ENCODE peak calls at places on chromosomes 11 and 22, in seven cellular contexts. B, C, P, V, U, R and F are unnamed samples.

GRCh38 chr11:2447253-2447950 is 2.6 kb downstream of the KCNQ1 start:
- DNase-seq in B (peak; percentile 72), C (no peak), P (no peak), V (no peak), U (no peak), R (no peak), F (no peak)

GRCh38 chr22:37508431-37508963 is 10.7 kb downstream of the CARD10 start:
- DNase-seq in B (no peak), C (peak; percentile 44), P (no peak), V (no peak), U (no peak), R (peak; percentile 52), F (peak; percentile 54)

GRCh38 chr11:10261821-10262220 is 32.2 kb downstream of the SBF2 start:
- DNase-seq in B (no peak), C (no peak), P (no peak), V (no peak), U (no peak), R (no peak), F (peak; percentile 5)

GRCh38 chr22:26977741-26978140 is 320.4 kb downstream of the MIAT start:
- DNase-seq in B (no peak), C (no peak), P (no peak), V (no peak), U (no peak), R (no peak), F (peak; percentile 17)

GRCh38 chr22:38352436-38352835 is 35.2 kb upstream of the CSNK1E start:
- DNase-seq in B (no peak), C (no peak), P (no peak), V (peak; percentile 22), U (peak; percentile 34), R (no peak), F (no peak)

GRCh38 chr11:86639172-86639571 is 33.2 kb downstream of the ME3 start:
- DNase-seq in B (no peak), C (no peak), P (no peak), V (no peak), U (no peak), R (no peak), F (no peak)

GRCh38 chr22:30235687-30236170 is 10.8 kb downstream of the LIF start:
- DNase-seq in B (peak; percentile 75), C (no peak), P (no peak), V (no peak), U (no peak), R (peak; percentile 43), F (peak; percentile 68)

GRCh38 chr11:8634498-8634897 is 40.5 kb upstream of the STK33 start:
- DNase-seq in B (no peak), C (no peak), P (no peak), V (no peak), U (no peak), R (no peak), F (no peak)

GRCh38 chr11:123478352-123478986 is 48.4 kb downstream of the GRAMD1B start:
- DNase-seq in B (no peak), C (no peak), P (peak; percentile 63), V (peak; percentile 48), U (peak; percentile 58), R (peak; percentile 59), F (peak; percentile 75)

GRCh38 chr11:111736191-111736590 is 30.0 kb downstream of the PPP2R1B start:
- DNase-seq in B (no peak), C (no peak), P (no peak), V (no peak), U (no peak), R (no peak), F (no peak)

GRCh38 chr11:692824-693414 is 2.1 kb downstream of the DEAF1 start:
- DNase-seq in B (no peak), C (no peak), P (no peak), V (no peak), U (no peak), R (no peak), F (peak; percentile 94)

GRCh38 chr11:121352301-121352891 is 59.8 kb downstream of the SC5D start:
- DNase-seq in B (no peak), C (no peak), P (no peak), V (peak; percentile 75), U (no peak), R (no peak), F (no peak)

GRCh38 chr11:70230151-70230839 is 27.2 kb downstream of the FADD start:
- DNase-seq in B (no peak), C (no peak), P (no peak), V (no peak), U (no peak), R (no peak), F (no peak)

GRCh38 chr11:10725114-10725906 is 25.7 kb upstream of the CTR9 start:
- DNase-seq in B (no peak), C (no peak), P (no peak), V (no peak), U (no peak), R (no peak), F (peak; percentile 88)

GRCh38 chr22:30277547-30278344 is 11.1 kb upstream of the OSM start:
- DNase-seq in B (peak; percentile 67), C (no peak), P (no peak), V (no peak), U (peak; percentile 59), R (peak; percentile 41), F (peak; percentile 81)

GRCh38 chr11:617248-617911 is 1.6 kb upstream of the IRF7 start:
- DNase-seq in B (no peak), C (no peak), P (no peak), V (no peak), U (no peak), R (no peak), F (no peak)

GRCh38 chr11:108034952-108035351 is 26.3 kb downstream of the CUL5 start:
- DNase-seq in B (no peak), C (no peak), P (no peak), V (no peak), U (no peak), R (no peak), F (no peak)

GRCh38 chr22:49656291-49656851 is 171.3 kb downstream of the BRD1 start:
- DNase-seq in B (peak; percentile 72), C (no peak), P (no peak), V (no peak), U (no peak), R (no peak), F (no peak)
- H3K4me3 ChIP-seq in B (peak overlapping the region; percentile 32), C (peak overlapping the region; percentile 70), P (peak overlapping the region; percentile 22), V (peak overlapping the region; percentile 36), U (peak overlapping the region; percentile 57), R (no peak overlapping the region), F (no peak overlapping the region)

GRCh38 chr22:39558254-39558727 is 12.3 kb upstream of the CACNA1I start:
- DNase-seq in B (no peak), C (no peak), P (no peak), V (no peak), U (no peak), R (no peak), F (no peak)

GRCh38 chr22:39558950-39559349 is 11.6 kb upstream of the CACNA1I start:
- DNase-seq in B (no peak), C (no peak), P (no peak), V (no peak), U (no peak), R (no peak), F (no peak)

GRCh38 chr22:39556970-39557811 is 13.4 kb upstream of the CACNA1I start:
- DNase-seq in B (no peak), C (no peak), P (no peak), V (peak; percentile 68), U (no peak), R (peak; percentile 12), F (peak; percentile 33)

GRCh38 chr22:39560127-39560526 is 10.4 kb upstream of the CACNA1I start:
- DNase-seq in B (no peak), C (no peak), P (no peak), V (no peak), U (no peak), R (no peak), F (no peak)

DNA sequence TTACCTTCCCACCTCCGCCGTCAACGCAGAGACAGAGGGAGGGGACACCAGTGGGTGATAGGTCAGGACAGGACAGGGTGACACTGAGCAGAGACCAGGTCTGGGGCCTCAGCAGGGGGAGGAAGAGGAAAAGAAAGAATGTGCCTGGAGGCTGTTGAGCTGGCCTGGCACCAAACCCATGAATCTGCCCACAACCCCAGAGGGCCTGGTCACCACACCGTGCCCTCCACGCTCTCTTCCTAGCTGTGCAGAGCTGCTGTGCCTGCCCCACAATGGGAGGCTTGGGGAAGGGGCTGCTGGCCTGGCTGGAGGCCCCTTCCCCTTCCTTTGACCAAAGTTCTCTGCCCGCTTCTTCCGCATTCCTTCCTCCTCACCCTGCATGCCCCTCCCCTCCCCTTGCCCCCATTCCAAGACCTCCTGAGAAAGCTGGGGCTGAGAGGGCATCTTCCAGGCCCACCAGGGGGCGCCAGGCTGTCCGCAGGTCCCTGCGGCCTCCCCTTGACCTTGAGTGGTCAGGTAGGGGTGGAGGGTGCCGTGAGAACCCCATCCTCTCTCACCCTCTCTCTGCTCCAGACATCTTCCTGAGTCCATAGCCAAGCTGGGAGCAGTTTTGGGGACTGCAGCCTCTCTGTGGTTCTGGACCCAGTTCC is 11.0 kb upstream of the CACNA1I start:
- DNase-seq in B (no peak), C (no peak), P (no peak), V (no peak), U (no peak), R (peak; percentile 14), F (no peak)
- TF ChIP-seq CTCF in B (no peak), C (peak; percentile 44), P (no peak), V (peak; percentile 21), U (no peak), R (no peak), F (peak; percentile 47)

DNA sequence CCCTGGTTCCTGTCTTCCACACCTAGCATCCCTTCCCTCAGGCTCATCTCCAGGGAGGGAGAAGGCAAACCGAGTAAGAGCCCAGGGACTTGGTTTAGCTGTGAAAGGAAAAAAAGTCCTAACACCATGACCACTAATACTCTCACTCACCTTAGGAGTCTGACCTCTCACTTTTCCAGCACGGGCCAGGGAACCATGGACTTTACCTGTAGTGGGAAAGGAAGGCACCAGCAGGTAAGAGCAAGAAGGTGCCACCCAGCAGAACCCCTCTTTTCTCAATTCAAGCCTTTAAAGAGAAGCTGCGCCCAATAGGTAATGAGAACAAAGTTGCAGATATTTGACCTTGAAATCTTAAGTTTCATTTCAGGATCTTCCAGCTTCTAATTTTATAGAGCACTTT is 1.1 kb downstream of the FAU start:
- DNase-seq in B (no peak), C (no peak), P (no peak), V (no peak), U (no peak), R (no peak), F (no peak)
- H3K4me3 ChIP-seq in B (no peak overlapping the region), C (peak overlapping the region; percentile 92), P (peak overlapping the region; percentile 71), V (peak overlapping the region; percentile 97), U (peak overlapping the region; percentile 88), R (no peak overlapping the region), F (peak overlapping the region; percentile 99)

GRCh38 chr11:7511405-7511804 is 2.4 kb upstream of the PPFIBP2 start:
- DNase-seq in B (no peak), C (peak; percentile 63), P (peak; percentile 33), V (peak; percentile 73), U (peak; percentile 78), R (peak; percentile 68), F (peak; percentile 9)

GRCh38 chr11:7515544-7515943 is 1.7 kb downstream of the PPFIBP2 start:
- DNase-seq in B (no peak), C (no peak), P (no peak), V (no peak), U (peak; percentile 43), R (no peak), F (no peak)

GRCh38 chr11:7513210-7514098 is at the start of gene PPFIBP2:
- DNase-seq in B (peak; percentile 96), C (peak; percentile 87), P (peak; percentile 85), V (peak; percentile 81), U (peak; percentile 92), R (peak; percentile 88), F (peak; percentile 74)

GRCh38 chr11:7514099-7514725 is 413 bp downstream of the PPFIBP2 start:
- DNase-seq in B (peak; percentile 83), C (peak; percentile 27), P (peak; percentile 27), V (peak; percentile 40), U (peak; percentile 62), R (peak; percentile 44), F (no peak)

GRCh38 chr11:7512525-7513209 is 1.1 kb upstream of the PPFIBP2 start:
- DNase-seq in B (peak; percentile 87), C (peak; percentile 83), P (peak; percentile 71), V (peak; percentile 58), U (peak; percentile 90), R (peak; percentile 77), F (no peak)
- TF ChIP-seq CTCF in B (no peak), C (no peak), P (no peak), V (no peak), U (no peak), R (no peak), F (no peak)